ENCODE peak calls at places on chromosomes 1 and 21, in ten cellular contexts. I is tibial artery, N is lower lobe of right lung, X is neural progenitor cell, M is lower leg skin, H is fibroblast of mammary gland, S is ovary, Q is HFF-Myc, Z is cardiac muscle cell, G is heart right ventricle. K is an unnamed sample.

GRCh38 chr1:217327901-217328300 is 303.0 kb downstream of the GPATCH2 start:
- DNase-seq in I (no peak), N (no peak), X (no peak), M (no peak), H (no peak), S (no peak), Q (no peak), Z (no peak), G (no peak), K (no peak)

GRCh38 chr1:182331412-182331811 is 60.2 kb downstream of the GLUL start:
- DNase-seq in I (no peak), N (no peak), X (no peak), M (peak), H (no peak), S (no peak), Q (no peak), Z (no peak), G (no peak), K (no peak)

GRCh38 chr1:218384576-218384975 is 39.4 kb downstream of the TGFB2 start:
- DNase-seq in I (no peak), N (no peak), X (no peak), M (no peak), H (peak), S (no peak), Q (peak), Z (peak), G (no peak), K (peak)

GRCh38 chr1:156146749-156147405 is 6.5 kb upstream of the SEMA4A start:
- DNase-seq in I (peak), N (no peak), X (no peak), M (no peak), H (no peak), S (no peak), Q (no peak), Z (no peak), G (no peak), K (peak)

GRCh38 chr1:6026095-6026809 is 19.4 kb upstream of the KCNAB2 start:
- DNase-seq in I (peak), N (peak), X (peak), M (peak), H (no peak), S (no peak), Q (peak), Z (peak), G (peak), K (peak)

GRCh38 chr1:200896571-200897187 is 2.0 kb downstream of the INAVA start:
- DNase-seq in I (no peak), N (peak), X (no peak), M (no peak), H (peak), S (no peak), Q (no peak), Z (peak), G (no peak), K (no peak)

GRCh38 chr1:31663622-31664452 is 19.2 kb upstream of the PEF1 start:
- DNase-seq in I (no peak), N (peak), X (peak), M (peak), H (peak), S (peak), Q (no peak), Z (peak), G (peak), K (peak)

GRCh38 chr1:91891969-91892368 is 6.0 kb upstream of the TGFBR3 start:
- DNase-seq in I (no peak), N (no peak), X (peak), M (peak), H (peak), S (no peak), Q (no peak), Z (peak), G (no peak), K (no peak)

GRCh38 chr21:44784810-44785209 is 16.8 kb downstream of the UBE2G2 start:
- DNase-seq in I (no peak), N (no peak), X (no peak), M (no peak), H (no peak), S (no peak), Q (no peak), Z (no peak), G (no peak), K (no peak)

GRCh38 chr1:178870944-178871343 is at the start of gene ANGPTL1:
- DNase-seq in I (no peak), N (no peak), X (peak), M (no peak), H (peak), S (no peak), Q (peak), Z (peak), G (no peak), K (peak)

GRCh38 chr1:44235794-44236193 is 22.5 kb downstream of the DMAP1 start:
- DNase-seq in I (no peak), N (peak), X (no peak), M (no peak), H (no peak), S (no peak), Q (no peak), Z (no peak), G (no peak), K (no peak)

GRCh38 chr1:66510407-66510806 is 23.5 kb upstream of the SGIP1 start:
- DNase-seq in I (no peak), N (no peak), X (no peak), M (no peak), H (no peak), S (no peak), Q (no peak), Z (no peak), G (no peak), K (no peak)

GRCh38 chr1:66503841-66504470 is 30.0 kb upstream of the SGIP1 start:
- DNase-seq in I (no peak), N (no peak), X (peak), M (no peak), H (peak), S (no peak), Q (peak), Z (peak), G (no peak), K (peak)

GRCh38 chr1:66505671-66506392 is 28.1 kb upstream of the SGIP1 start:
- DNase-seq in I (no peak), N (no peak), X (no peak), M (no peak), H (peak), S (no peak), Q (no peak), Z (peak), G (no peak), K (peak)

GRCh38 chr1:66506991-66507390 is 27.0 kb upstream of the SGIP1 start:
- DNase-seq in I (no peak), N (no peak), X (no peak), M (no peak), H (no peak), S (no peak), Q (no peak), Z (peak), G (no peak), K (no peak)

DNA sequence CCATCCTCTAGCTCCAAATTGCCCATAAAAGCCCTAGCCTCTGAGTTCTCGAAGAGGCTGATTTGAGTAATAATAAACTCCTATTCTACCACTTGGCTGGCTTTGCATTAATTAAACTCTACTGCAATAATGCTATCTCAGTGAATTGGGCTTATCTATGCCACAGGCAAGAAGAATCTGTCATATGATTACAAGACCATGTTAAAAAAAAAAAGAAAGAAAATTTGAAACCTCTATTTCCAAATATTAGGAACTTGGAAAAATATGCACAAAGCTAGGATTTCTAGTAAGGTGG is 27.6 kb upstream of the SGIP1 start:
- DNase-seq in I (no peak), N (no peak), X (no peak), M (no peak), H (no peak), S (no peak), Q (no peak), Z (peak), G (no peak), K (no peak)
- H3K4me3 ChIP-seq in I (no peak), N (no peak), X (no peak), M (no peak), H (no peak), S (no peak), Q (no peak), Z (no peak), G (no peak), K (no peak)

GRCh38 chr1:94543893-94544635 is 2.5 kb upstream of the F3 start:
- DNase-seq in I (no peak), N (no peak), X (no peak), M (no peak), H (peak), S (no peak), Q (no peak), Z (peak), G (no peak), K (no peak)
- H3K4me3 ChIP-seq in I (no peak), N (no peak), X (no peak), M (no peak), H (peak), S (no peak), Q (no peak), Z (no peak), G (no peak), K (peak)

DNA sequence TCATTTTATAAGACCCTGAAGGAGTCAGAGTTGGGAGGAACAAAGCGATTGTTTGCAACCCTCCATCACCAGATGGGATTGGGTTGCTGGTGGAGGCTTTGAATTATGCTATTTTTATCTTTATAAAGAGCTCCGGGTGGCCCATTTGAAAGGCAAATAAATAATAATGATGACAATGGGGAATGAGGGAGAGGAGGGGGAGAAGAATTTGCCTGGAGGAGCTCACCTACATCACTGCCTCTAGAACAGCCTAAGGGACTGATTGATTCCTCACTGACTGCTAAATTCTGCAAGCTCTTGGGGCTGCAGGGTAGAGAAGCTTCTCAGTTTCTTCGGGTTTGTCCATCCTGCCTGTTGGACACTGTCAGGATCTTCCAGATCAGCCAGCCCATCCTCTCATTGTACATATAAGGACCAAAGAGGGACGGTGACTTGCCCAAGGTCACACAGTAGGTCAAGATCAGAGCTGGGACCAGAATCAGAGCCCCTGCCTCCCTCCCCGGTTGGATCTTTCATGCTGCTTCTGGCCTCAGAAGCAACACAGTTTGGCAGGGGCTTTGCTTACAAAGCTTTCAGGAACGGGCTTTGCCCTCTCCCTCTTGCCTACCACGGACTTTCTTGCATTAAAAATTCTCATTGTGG is 130.8 kb upstream of the ZBTB40 start:
- DNase-seq in I (no peak), N (no peak), X (no peak), M (no peak), H (no peak), S (no peak), Q (no peak), Z (no peak), G (no peak), K (no peak)
- H3K4me3 ChIP-seq in I (no peak), N (no peak), X (no peak), M (no peak), H (no peak), S (no peak), Q (no peak), Z (no peak), G (no peak), K (no peak)

DNA sequence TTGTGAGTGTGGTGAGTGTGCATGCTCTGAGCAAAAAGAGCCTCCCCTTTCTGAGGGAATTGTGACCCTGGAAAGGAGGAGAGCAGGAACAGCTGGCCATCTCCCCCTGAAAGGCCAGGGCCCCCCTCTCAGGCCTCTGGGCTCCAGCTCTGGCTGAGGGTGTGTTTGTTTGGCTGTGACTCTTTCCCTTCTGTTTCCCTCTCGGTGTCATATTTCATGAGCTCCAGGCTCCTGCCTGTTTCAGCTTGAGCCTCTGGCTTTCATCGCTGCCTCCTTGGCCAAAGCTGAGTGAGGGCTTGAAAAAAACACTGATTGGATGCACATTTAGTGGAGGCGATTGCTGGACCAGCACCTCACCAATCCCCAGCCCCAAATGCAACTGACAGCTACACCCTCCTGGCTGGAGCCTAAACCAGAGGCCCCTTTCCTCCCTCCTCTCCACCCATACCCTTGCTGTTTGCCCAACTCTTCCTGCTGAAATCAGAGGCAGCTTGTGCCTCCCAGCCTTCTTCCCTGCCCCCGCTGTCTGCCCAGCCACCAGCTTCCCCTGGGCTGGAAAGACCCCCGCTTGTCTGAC is 64.1 kb downstream of the DDR2 start:
- DNase-seq in I (peak), N (peak), X (peak), M (peak), H (peak), S (peak), Q (peak), Z (peak), G (peak), K (peak)
- H3K4me3 ChIP-seq in I (no peak), N (no peak), X (peak), M (no peak), H (no peak), S (no peak), Q (no peak), Z (no peak), G (no peak), K (peak)

DNA sequence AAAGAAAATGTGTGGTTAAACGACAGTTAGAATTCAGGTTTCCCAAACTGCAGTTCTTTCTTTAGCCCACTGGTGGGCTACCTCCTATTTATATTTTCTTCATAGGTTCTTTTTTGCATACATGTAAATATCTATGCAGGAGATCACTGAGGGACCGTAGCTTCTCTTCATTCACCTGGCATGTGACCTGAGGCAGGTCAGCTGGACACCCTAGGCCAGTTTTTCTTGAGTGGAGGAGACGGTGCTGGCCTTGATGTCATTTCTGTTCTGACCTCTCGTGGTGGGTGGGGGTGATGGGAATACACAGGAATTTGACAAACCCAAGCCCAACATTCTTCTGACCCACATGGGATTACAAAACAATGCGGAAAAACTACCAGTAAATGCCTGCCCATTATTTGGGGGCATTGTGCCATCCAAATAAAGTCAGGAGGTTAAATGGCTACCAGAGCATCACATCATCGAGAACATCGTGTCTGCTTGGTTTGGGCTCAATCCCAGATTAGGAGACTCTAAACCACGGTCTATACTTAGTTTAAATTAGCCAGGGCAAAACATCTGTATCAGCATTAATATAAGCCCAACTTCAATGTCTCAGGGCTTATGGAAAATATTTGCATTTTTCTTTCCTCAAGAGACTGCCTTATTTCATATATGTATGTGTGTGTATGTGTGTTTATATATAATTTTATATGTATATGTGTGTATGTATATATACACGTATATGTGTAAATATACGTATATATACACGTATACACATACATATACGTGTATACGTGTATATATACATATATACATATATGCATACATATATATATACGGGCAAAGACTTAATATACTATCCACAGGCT is 7.4 kb upstream of the IRF2BP2 start:
- DNase-seq in I (no peak), N (no peak), X (no peak), M (peak), H (peak), S (no peak), Q (no peak), Z (peak), G (no peak), K (peak)
- H3K4me3 ChIP-seq in I (no peak), N (no peak), X (no peak), M (no peak), H (no peak), S (no peak), Q (no peak), Z (no peak), G (no peak), K (peak)

GRCh38 chr21:17045214-17045835 is 467.5 kb upstream of the CXADR start:
- DNase-seq in I (no peak), N (no peak), X (no peak), M (no peak), H (peak), S (no peak), Q (peak), Z (peak), G (no peak), K (peak)
- H3K4me3 ChIP-seq in I (no peak), N (no peak), X (no peak), M (no peak), H (no peak), S (no peak), Q (no peak), Z (no peak), G (no peak), K (no peak)